ENCODE peak calls at places on chromosomes 3 and 15, in nine cellular contexts. V, Y, J, Z, F, P, A, R and I are unnamed samples.

GRCh38 chr15:98875309-98875708 is 132.3 kb downstream of the PGPEP1L start:
- DNase-seq in Z (no peak), J (peak), A (no peak), F (no peak), R (no peak), Y (no peak), P (peak), V (no peak), I (no peak)

GRCh38 chr15:78317145-78317836 is 17.9 kb upstream of the SKIC8 start:
- DNase-seq in P (no peak), J (peak), Y (no peak), V (no peak), A (no peak), R (no peak), Z (peak), F (no peak), I (no peak)

GRCh38 chr15:96502196-96502595 is 171.7 kb downstream of the NR2F2 start:
- DNase-seq in P (no peak), A (no peak), Z (no peak), J (no peak), V (no peak), R (no peak), F (no peak), Y (no peak), I (no peak)

GRCh38 chr3:38130219-38130618 is 6.7 kb downstream of the ACAA1 start:
- DNase-seq in Y (no peak), R (no peak), J (no peak), P (no peak), A (no peak), F (no peak), Z (no peak), V (no peak), I (no peak)

GRCh38 chr15:64127521-64128275 is 23.8 kb upstream of the SNX22 start:
- DNase-seq in V (no peak), Y (no peak), A (no peak), Z (no peak), R (no peak), J (no peak), P (no peak), F (no peak), I (no peak)

GRCh38 chr3:51974963-51975856 is at the start of gene ABHD14A:
- DNase-seq in Y (peak), R (peak), F (peak), V (peak), J (peak), A (no peak), Z (peak), P (peak), I (peak)

GRCh38 chr15:62444104-62445027 is 279.3 kb upstream of the C2CD4B start:
- DNase-seq in F (no peak), P (peak), J (no peak), V (no peak), A (no peak), R (peak), Y (peak), Z (peak), I (no peak)

GRCh38 chr15:66912001-66912400 is 153.4 kb upstream of the SMAD3 start:
- DNase-seq in J (peak), A (no peak), Z (no peak), R (no peak), P (no peak), Y (peak), V (peak), F (no peak), I (no peak)

GRCh38 chr3:194573680-194574437 is 59.4 kb downstream of the TMEM44 start:
- DNase-seq in A (peak), V (peak), Y (peak), P (peak), F (peak), J (peak), Z (peak), R (peak), I (peak)

GRCh38 chr15:91890614-91891013 is 37.1 kb downstream of the SLCO3A1 start:
- DNase-seq in Z (peak), V (no peak), R (no peak), F (peak), Y (no peak), P (no peak), J (no peak), A (no peak), I (no peak)

GRCh38 chr3:185502987-185503386 is 4.2 kb upstream of the TMEM41A start:
- DNase-seq in J (no peak), P (no peak), Z (no peak), Y (peak), V (no peak), F (no peak), R (no peak), A (no peak), I (no peak)

GRCh38 chr3:30631237-30631961 is 25.0 kb downstream of the TGFBR2 start:
- DNase-seq in F (no peak), J (peak), P (peak), Z (peak), R (no peak), A (no peak), Y (no peak), V (peak), I (no peak)

GRCh38 chr15:68208136-68208535 is 3.0 kb upstream of the CALML4 start:
- DNase-seq in J (no peak), Y (no peak), R (no peak), F (no peak), Z (no peak), V (no peak), P (no peak), A (no peak), I (no peak)

GRCh38 chr3:141710888-141711616 is 27.0 kb upstream of the RNF7 start:
- DNase-seq in J (no peak), R (peak), F (no peak), A (no peak), V (no peak), Y (no peak), Z (peak), P (peak), I (no peak)

GRCh38 chr3:156207802-156208685 is 87.7 kb downstream of the KCNAB1 start:
- DNase-seq in F (no peak), Z (no peak), Y (no peak), V (no peak), R (peak), P (peak), J (no peak), A (no peak), I (no peak)

GRCh38 chr3:149771652-149772271 is 19.5 kb upstream of the COMMD2 start:
- DNase-seq in Z (peak), P (peak), V (peak), J (peak), F (peak), R (peak), Y (peak), A (peak), I (peak)

GRCh38 chr3:23728651-23729117 is 77.1 kb upstream of the UBE2E1 start:
- DNase-seq in R (no peak), J (no peak), P (no peak), F (no peak), A (no peak), Z (no peak), Y (no peak), V (no peak), I (no peak)

GRCh38 chr15:69082041-69082502 is 67.6 kb downstream of the NOX5 start:
- DNase-seq in Z (no peak), F (no peak), V (no peak), R (peak), Y (peak), P (peak), A (no peak), J (no peak), I (no peak)

GRCh38 chr15:64009798-64010241 is 36.5 kb downstream of the DAPK2 start:
- DNase-seq in R (peak), J (no peak), V (peak), F (no peak), P (peak), Z (peak), A (no peak), Y (no peak), I (no peak)

DNA sequence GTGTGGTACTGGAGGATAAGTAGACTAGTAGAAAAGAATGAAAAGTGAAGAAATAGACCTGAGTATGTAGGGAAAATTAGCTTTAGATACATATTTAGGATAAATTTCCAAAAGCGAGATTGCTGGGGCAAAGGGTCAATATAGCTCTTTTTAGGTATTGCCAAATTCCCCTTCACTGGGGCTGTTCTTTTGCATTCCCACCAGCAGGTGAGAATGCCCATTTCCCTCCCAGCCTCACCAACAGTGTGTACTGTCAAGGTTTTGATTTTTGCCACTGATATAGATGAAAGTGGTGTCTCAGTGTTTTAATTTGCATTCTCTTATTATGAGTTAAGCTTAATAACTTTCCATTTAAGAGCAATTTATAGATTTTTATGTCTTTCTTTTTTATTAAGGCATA is 35.7 kb upstream of the BHLHE40 start:
- DNase-seq in V (no peak), J (no peak), Y (no peak), R (no peak), A (no peak), F (peak), Z (peak), P (no peak), I (no peak)
- TF ChIP-seq CTCF in V (no peak), J (no peak), Y (no peak), R (peak), A (peak), F (no peak), Z (peak), P (peak), I (no peak)

GRCh38 chr3:170323371-170323770 is 34.1 kb upstream of the SKIL start:
- DNase-seq in R (no peak), V (no peak), J (no peak), A (no peak), Y (no peak), F (no peak), P (peak), Z (no peak), I (no peak)

GRCh38 chr3:170322501-170323328 is 34.8 kb upstream of the SKIL start:
- DNase-seq in Z (no peak), F (no peak), Y (no peak), P (peak), A (no peak), J (no peak), V (no peak), R (no peak), I (no peak)

GRCh38 chr3:170321326-170322034 is 36.0 kb upstream of the SKIL start:
- DNase-seq in Z (no peak), P (peak), F (no peak), R (no peak), J (peak), V (no peak), A (no peak), Y (no peak), I (no peak)

GRCh38 chr3:170327040-170327808 is 30.3 kb upstream of the SKIL start:
- DNase-seq in Y (no peak), P (no peak), Z (no peak), F (no peak), A (no peak), J (no peak), R (no peak), V (no peak), I (no peak)

GRCh38 chr3:170324962-170325361 is 32.6 kb upstream of the SKIL start:
- DNase-seq in A (no peak), V (no peak), P (no peak), R (no peak), Y (no peak), Z (no peak), J (no peak), F (no peak), I (no peak)
- TF ChIP-seq CTCF in A (no peak), V (no peak), P (no peak), R (no peak), Y (no peak), Z (no peak), J (no peak), F (no peak), I (no peak)

GRCh38 chr15:89673162-89673506 is 6.0 kb downstream of the PLIN1 start:
- DNase-seq in F (peak), Z (peak), V (peak), J (peak), R (no peak), Y (no peak), P (peak), A (peak), I (no peak)
- TF ChIP-seq CTCF in F (peak), Z (peak), V (peak), J (peak), R (peak), Y (no peak), P (peak), A (peak), I (peak)

GRCh38 chr3:93981649-93982048 is 1.7 kb downstream of the ARL13B start:
- DNase-seq in A (no peak), V (no peak), Z (no peak), R (no peak), Y (no peak), J (no peak), F (no peak), P (no peak), I (no peak)

GRCh38 chr3:93984618-93985017 is 4.7 kb downstream of the ARL13B start:
- DNase-seq in J (no peak), R (no peak), Z (no peak), A (no peak), V (no peak), Y (no peak), F (no peak), P (no peak), I (no peak)

GRCh38 chr3:93983408-93983807 is 3.5 kb downstream of the ARL13B start:
- DNase-seq in A (no peak), Y (no peak), P (no peak), V (no peak), J (no peak), F (no peak), R (no peak), Z (no peak), I (no peak)

GRCh38 chr3:93979850-93980677 is at the start of gene ARL13B:
- DNase-seq in V (peak), A (peak), F (peak), Y (peak), P (peak), J (peak), Z (peak), R (peak), I (peak)
- TF ChIP-seq CTCF in V (no peak), A (no peak), F (no peak), Y (no peak), P (no peak), J (no peak), Z (no peak), R (no peak), I (no peak)

DNA sequence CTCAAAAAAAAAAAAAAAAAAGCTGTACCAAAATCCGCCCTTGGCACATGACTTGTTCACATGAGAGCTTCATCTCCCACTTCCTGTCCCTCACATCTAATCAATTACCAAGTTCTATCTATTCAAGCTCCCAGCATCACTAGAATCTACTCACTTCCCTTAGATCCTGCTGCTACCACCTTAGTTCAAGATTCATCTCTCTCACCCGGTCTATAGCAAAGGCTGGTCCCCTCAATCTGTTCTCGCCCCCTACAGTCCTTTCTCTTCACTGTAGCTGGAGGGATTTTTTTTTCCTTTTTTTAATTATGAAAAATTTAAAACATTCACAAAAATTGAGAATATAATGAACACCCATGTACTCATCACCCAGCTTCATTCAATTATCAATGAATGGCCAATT is 16.7 kb upstream of the GPR160 start:
- DNase-seq in A (no peak), J (no peak), F (no peak), R (no peak), V (no peak), Z (no peak), Y (no peak), P (peak), I (no peak)
- TF ChIP-seq CTCF in A (no peak), J (no peak), F (no peak), R (no peak), V (peak), Z (no peak), Y (no peak), P (peak), I (no peak)

GRCh38 chr3:181872887-181873286 is 161.2 kb downstream of the SOX2 start:
- DNase-seq in Y (no peak), R (no peak), V (no peak), A (no peak), P (no peak), Z (no peak), J (no peak), F (no peak), I (no peak)

DNA sequence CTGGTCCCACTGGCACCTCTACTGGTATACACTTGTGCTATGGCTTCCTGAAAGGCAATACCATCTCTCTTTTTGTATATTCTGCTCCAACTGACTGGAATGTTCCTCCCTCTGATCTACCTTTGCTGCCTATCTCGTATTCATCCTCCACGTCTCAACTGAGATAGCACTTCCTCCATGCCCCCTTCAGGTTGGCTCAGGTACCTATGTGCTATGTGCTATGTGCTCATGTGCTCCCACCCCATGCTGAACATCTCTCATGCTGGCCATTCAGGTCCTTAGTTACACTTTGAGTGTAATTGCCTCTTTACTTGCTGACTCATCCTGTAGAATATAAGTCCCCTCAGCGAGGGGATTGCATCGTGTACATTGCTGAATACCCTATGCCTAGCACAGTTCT is 156.9 kb downstream of the SOX2 start:
- DNase-seq in R (no peak), P (no peak), A (no peak), J (no peak), Z (no peak), V (no peak), F (no peak), Y (no peak), I (no peak)
- TF ChIP-seq CTCF in R (no peak), P (no peak), A (no peak), J (no peak), Z (no peak), V (no peak), F (no peak), Y (no peak), I (no peak)

DNA sequence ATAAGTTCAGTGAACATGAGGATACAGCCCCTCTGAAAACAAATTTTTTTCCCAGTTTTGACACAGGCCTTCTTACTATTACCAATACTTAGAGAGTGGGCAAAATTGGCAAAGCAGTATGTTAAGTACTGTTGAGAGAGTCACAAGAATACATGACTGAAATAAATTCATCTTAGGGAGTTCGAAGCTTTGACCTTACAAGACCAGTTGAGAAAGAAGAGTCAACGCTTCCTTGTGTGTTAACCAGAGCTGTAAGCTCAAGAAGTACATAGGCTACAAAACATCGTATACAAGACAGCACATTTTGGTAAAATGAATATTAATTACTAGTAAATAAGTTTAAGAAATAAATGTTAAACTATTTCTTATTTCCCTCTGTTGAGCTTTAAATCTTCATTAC is 164.4 kb upstream of the RORA start:
- DNase-seq in A (no peak), Z (no peak), P (no peak), Y (no peak), R (no peak), J (no peak), V (no peak), F (no peak), I (no peak)
- TF ChIP-seq CTCF in A (no peak), Z (no peak), P (no peak), Y (no peak), R (no peak), J (no peak), V (no peak), F (no peak), I (no peak)

GRCh38 chr3:14915636-14916222 is 31.7 kb upstream of the NR2C2 start:
- DNase-seq in Y (no peak), J (no peak), F (no peak), A (no peak), V (peak), Z (no peak), P (no peak), R (no peak), I (no peak)

GRCh38 chr3:14911651-14912050 is 35.7 kb upstream of the NR2C2 start:
- DNase-seq in P (no peak), F (no peak), Y (no peak), V (no peak), R (no peak), J (no peak), Z (no peak), A (no peak), I (no peak)

GRCh38 chr3:14913071-14913925 is 34.1 kb upstream of the NR2C2 start:
- DNase-seq in Y (no peak), V (no peak), J (no peak), Z (no peak), F (no peak), P (no peak), R (no peak), A (no peak), I (no peak)

GRCh38 chr3:14914777-14915113 is 32.6 kb upstream of the NR2C2 start:
- DNase-seq in Z (no peak), R (no peak), Y (no peak), J (no peak), P (no peak), F (no peak), A (no peak), V (no peak), I (no peak)

DNA sequence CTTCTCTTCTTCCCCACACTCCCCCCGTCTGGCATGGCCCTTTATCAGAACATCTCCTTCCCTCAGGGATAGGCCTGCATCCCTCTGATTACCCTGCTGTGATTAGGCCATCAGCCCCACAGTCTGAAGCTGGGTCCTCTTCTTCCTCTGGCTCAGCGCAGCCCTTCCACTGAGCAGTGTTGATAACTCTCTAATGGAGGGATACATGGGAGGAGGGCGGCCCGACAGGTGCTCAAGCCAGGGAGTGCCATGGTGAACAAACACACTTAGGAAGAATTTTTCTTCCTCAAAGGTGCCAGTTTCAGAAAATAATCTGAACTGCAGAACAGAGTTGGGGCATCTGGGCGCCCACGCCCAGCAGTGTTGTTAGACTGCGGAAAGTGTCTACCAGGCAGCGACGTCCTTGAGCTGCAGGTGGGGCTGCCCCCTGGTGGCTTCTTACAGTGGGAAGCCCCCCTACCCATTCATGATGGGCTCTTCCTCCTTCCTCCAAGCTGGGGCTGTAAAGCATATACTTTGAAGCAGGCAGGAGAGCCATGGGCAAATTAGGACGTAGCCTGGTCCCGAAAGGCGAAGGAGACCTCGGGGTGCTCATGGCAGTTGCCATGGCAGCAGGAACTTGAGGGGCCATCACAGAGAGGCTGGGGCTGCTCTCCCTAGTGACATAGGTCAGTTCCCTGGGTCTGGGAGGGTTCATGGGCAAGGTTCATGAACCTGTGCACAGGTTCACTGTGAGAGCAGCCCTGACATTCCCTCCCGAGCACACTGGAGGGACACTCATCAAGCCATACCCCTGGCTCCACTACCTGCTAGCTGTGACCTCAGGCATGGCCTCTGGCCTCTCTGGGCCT is 33.2 kb upstream of the NR2C2 start:
- DNase-seq in R (no peak), V (no peak), J (no peak), Z (no peak), Y (no peak), P (no peak), F (no peak), A (peak), I (no peak)
- TF ChIP-seq CTCF in R (no peak), V (no peak), J (no peak), Z (no peak), Y (no peak), P (no peak), F (no peak), A (peak), I (no peak)